ENCODE peak calls at places on chromosomes 13 and 19, in six cellular contexts. One of them, this sample, is unnamed.

GRCh38 chr19:29232315-29232852 is 19.4 kb upstream of the UQCRFS1 start:
- DNase-seq in ovary: no peak
- DNase-seq in cardiac fibroblast: no peak
- DNase-seq in epithelial cell of esophagus: no peak
- DNase-seq in stomach: no peak
- DNase-seq in naive thymus-derived CD4-positive, alpha-beta T cell: no peak
- DNase-seq in this sample: no peak

GRCh38 chr13:52749446-52749845 is 9.8 kb upstream of the CNMD start:
- DNase-seq in ovary: no peak
- DNase-seq in cardiac fibroblast: no peak
- DNase-seq in epithelial cell of esophagus: no peak
- DNase-seq in stomach: no peak
- DNase-seq in naive thymus-derived CD4-positive, alpha-beta T cell: no peak
- DNase-seq in this sample: no peak

GRCh38 chr19:56994251-56995017 is 125.4 kb upstream of the USP29 start:
- DNase-seq in ovary: peak; percentile 69
- DNase-seq in cardiac fibroblast: no peak
- DNase-seq in epithelial cell of esophagus: no peak
- DNase-seq in stomach: no peak
- DNase-seq in naive thymus-derived CD4-positive, alpha-beta T cell: no peak
- DNase-seq in this sample: no peak

GRCh38 chr19:46299004-46299509 is 2.2 kb downstream of the HIF3A start:
- DNase-seq in ovary: peak; percentile 99
- DNase-seq in cardiac fibroblast: peak; percentile 93
- DNase-seq in epithelial cell of esophagus: peak; percentile 83
- DNase-seq in stomach: peak; percentile 99
- DNase-seq in naive thymus-derived CD4-positive, alpha-beta T cell: no peak
- DNase-seq in this sample: peak; percentile 98

GRCh38 chr19:55546822-55547614 is 1.7 kb upstream of the SBK3 start:
- DNase-seq in ovary: peak; percentile 43
- DNase-seq in cardiac fibroblast: peak; percentile 81
- DNase-seq in epithelial cell of esophagus: peak; percentile 31
- DNase-seq in stomach: peak; percentile 81
- DNase-seq in naive thymus-derived CD4-positive, alpha-beta T cell: no peak
- DNase-seq in this sample: peak; percentile 85

GRCh38 chr19:52270266-52270885 is 989 bp downstream of the ZNF766 start:
- DNase-seq in ovary: no peak
- DNase-seq in cardiac fibroblast: no peak
- DNase-seq in epithelial cell of esophagus: peak; percentile 2
- DNase-seq in stomach: no peak
- DNase-seq in naive thymus-derived CD4-positive, alpha-beta T cell: no peak
- DNase-seq in this sample: no peak

GRCh38 chr13:111184685-111185401 is 69.7 kb downstream of the ARHGEF7 start:
- DNase-seq in ovary: no peak
- DNase-seq in cardiac fibroblast: peak; percentile 71
- DNase-seq in epithelial cell of esophagus: no peak
- DNase-seq in stomach: no peak
- DNase-seq in naive thymus-derived CD4-positive, alpha-beta T cell: peak; percentile 68
- DNase-seq in this sample: no peak

GRCh38 chr19:46080561-46080960 is 39.8 kb upstream of the IGFL4 start:
- DNase-seq in ovary: no peak
- DNase-seq in cardiac fibroblast: peak; percentile 93
- DNase-seq in epithelial cell of esophagus: no peak
- DNase-seq in stomach: no peak
- DNase-seq in naive thymus-derived CD4-positive, alpha-beta T cell: no peak
- DNase-seq in this sample: no peak

GRCh38 chr13:100244431-100244830 is 155.5 kb downstream of the PCCA start:
- DNase-seq in ovary: no peak
- DNase-seq in cardiac fibroblast: peak; percentile 43
- DNase-seq in epithelial cell of esophagus: no peak
- DNase-seq in stomach: no peak
- DNase-seq in naive thymus-derived CD4-positive, alpha-beta T cell: no peak
- DNase-seq in this sample: no peak

GRCh38 chr13:21014666-21015170 is 46.7 kb downstream of the LATS2 start:
- DNase-seq in ovary: peak; percentile 57
- DNase-seq in cardiac fibroblast: peak; percentile 80
- DNase-seq in epithelial cell of esophagus: peak; percentile 24
- DNase-seq in stomach: no peak
- DNase-seq in naive thymus-derived CD4-positive, alpha-beta T cell: no peak
- DNase-seq in this sample: peak; percentile 66

GRCh38 chr13:41313117-41313516 is 2.0 kb downstream of the NAA16 start:
- DNase-seq in ovary: no peak
- DNase-seq in cardiac fibroblast: no peak
- DNase-seq in epithelial cell of esophagus: no peak
- DNase-seq in stomach: no peak
- DNase-seq in naive thymus-derived CD4-positive, alpha-beta T cell: no peak
- DNase-seq in this sample: no peak

GRCh38 chr13:25141042-25141441 is 31.0 kb downstream of the AMER2 start:
- DNase-seq in ovary: no peak
- DNase-seq in cardiac fibroblast: no peak
- DNase-seq in epithelial cell of esophagus: no peak
- DNase-seq in stomach: no peak
- DNase-seq in naive thymus-derived CD4-positive, alpha-beta T cell: no peak
- DNase-seq in this sample: no peak

GRCh38 chr19:11373166-11373884 is 1.1 kb upstream of the SWSAP1 start:
- DNase-seq in ovary: no peak
- DNase-seq in cardiac fibroblast: no peak
- DNase-seq in epithelial cell of esophagus: peak; percentile 82
- DNase-seq in stomach: peak; percentile 44
- DNase-seq in naive thymus-derived CD4-positive, alpha-beta T cell: no peak
- DNase-seq in this sample: no peak

GRCh38 chr19:38532939-38533338 is 84.8 kb downstream of the MAP4K1 start:
- DNase-seq in ovary: no peak
- DNase-seq in cardiac fibroblast: no peak
- DNase-seq in epithelial cell of esophagus: no peak
- DNase-seq in stomach: no peak
- DNase-seq in naive thymus-derived CD4-positive, alpha-beta T cell: no peak
- DNase-seq in this sample: no peak

GRCh38 chr13:98345103-98345899 is 168.2 kb upstream of the RNF113B start:
- DNase-seq in ovary: no peak
- DNase-seq in cardiac fibroblast: no peak
- DNase-seq in epithelial cell of esophagus: no peak
- DNase-seq in stomach: peak; percentile 34
- DNase-seq in naive thymus-derived CD4-positive, alpha-beta T cell: no peak
- DNase-seq in this sample: no peak

GRCh38 chr13:73056054-73056962 is 2.5 kb upstream of the KLF5 start:
- DNase-seq in ovary: no peak
- DNase-seq in cardiac fibroblast: peak; percentile 83
- DNase-seq in epithelial cell of esophagus: peak; percentile 76
- DNase-seq in stomach: no peak
- DNase-seq in naive thymus-derived CD4-positive, alpha-beta T cell: no peak
- DNase-seq in this sample: no peak

GRCh38 chr13:73849292-73849691 is 284.9 kb downstream of the KLF12 start:
- DNase-seq in ovary: no peak
- DNase-seq in cardiac fibroblast: peak; percentile 67
- DNase-seq in epithelial cell of esophagus: peak; percentile 48
- DNase-seq in stomach: no peak
- DNase-seq in naive thymus-derived CD4-positive, alpha-beta T cell: no peak
- DNase-seq in this sample: no peak

GRCh38 chr19:8334458-8335342 is 8.4 kb downstream of the KANK3 start:
- DNase-seq in ovary: no peak
- DNase-seq in cardiac fibroblast: peak; percentile 61
- DNase-seq in epithelial cell of esophagus: peak; percentile 93
- DNase-seq in stomach: peak; percentile 72
- DNase-seq in naive thymus-derived CD4-positive, alpha-beta T cell: no peak
- DNase-seq in this sample: peak; percentile 41

GRCh38 chr13:110415669-110416068 is 108.6 kb downstream of the COL4A2 start:
- DNase-seq in ovary: no peak
- DNase-seq in cardiac fibroblast: peak; percentile 59
- DNase-seq in epithelial cell of esophagus: peak; percentile 92
- DNase-seq in stomach: no peak
- DNase-seq in naive thymus-derived CD4-positive, alpha-beta T cell: no peak
- DNase-seq in this sample: no peak

GRCh38 chr19:7515471-7516226 is at the start of gene ZNF358:
- DNase-seq in ovary: peak; percentile 75
- DNase-seq in cardiac fibroblast: peak; percentile 60
- DNase-seq in epithelial cell of esophagus: no peak
- DNase-seq in stomach: peak; percentile 78
- DNase-seq in naive thymus-derived CD4-positive, alpha-beta T cell: no peak
- DNase-seq in this sample: peak; percentile 85

GRCh38 chr13:94967183-94968039 is 255.1 kb upstream of the SOX21 start:
- DNase-seq in ovary: peak; percentile 24
- DNase-seq in cardiac fibroblast: no peak
- DNase-seq in epithelial cell of esophagus: peak; percentile 23
- DNase-seq in stomach: peak; percentile 29
- DNase-seq in naive thymus-derived CD4-positive, alpha-beta T cell: no peak
- DNase-seq in this sample: no peak

GRCh38 chr19:6278740-6279619 is 795 bp downstream of the MLLT1 start:
- DNase-seq in ovary: peak; percentile 62
- DNase-seq in cardiac fibroblast: no peak
- DNase-seq in epithelial cell of esophagus: no peak
- DNase-seq in stomach: no peak
- DNase-seq in naive thymus-derived CD4-positive, alpha-beta T cell: peak; percentile 14
- DNase-seq in this sample: no peak

GRCh38 chr19:1151917-1152601 is 22.0 kb downstream of the SBNO2 start:
- DNase-seq in ovary: no peak
- DNase-seq in cardiac fibroblast: peak; percentile 61
- DNase-seq in epithelial cell of esophagus: no peak
- DNase-seq in stomach: no peak
- DNase-seq in naive thymus-derived CD4-positive, alpha-beta T cell: no peak
- DNase-seq in this sample: peak; percentile 52

GRCh38 chr13:76894401-76895110 is 8.4 kb upstream of the KCTD12 start:
- DNase-seq in ovary: no peak
- DNase-seq in cardiac fibroblast: no peak
- DNase-seq in epithelial cell of esophagus: peak; percentile 81
- DNase-seq in stomach: no peak
- DNase-seq in naive thymus-derived CD4-positive, alpha-beta T cell: no peak
- DNase-seq in this sample: no peak

GRCh38 chr13:99982741-99983400 is 1.3 kb downstream of the ZIC2 start:
- DNase-seq in ovary: no peak
- DNase-seq in cardiac fibroblast: no peak
- DNase-seq in epithelial cell of esophagus: no peak
- DNase-seq in stomach: no peak
- DNase-seq in naive thymus-derived CD4-positive, alpha-beta T cell: no peak
- DNase-seq in this sample: no peak

GRCh38 chr19:31329819-31330218 is 19.4 kb downstream of the TSHZ3 start:
- DNase-seq in ovary: no peak
- DNase-seq in cardiac fibroblast: no peak
- DNase-seq in epithelial cell of esophagus: no peak
- DNase-seq in stomach: no peak
- DNase-seq in naive thymus-derived CD4-positive, alpha-beta T cell: no peak
- DNase-seq in this sample: no peak

GRCh38 chr13:44487989-44488388 is 88.1 kb downstream of the TSC22D1 start:
- DNase-seq in ovary: no peak
- DNase-seq in cardiac fibroblast: no peak
- DNase-seq in epithelial cell of esophagus: no peak
- DNase-seq in stomach: no peak
- DNase-seq in naive thymus-derived CD4-positive, alpha-beta T cell: no peak
- DNase-seq in this sample: no peak

GRCh38 chr13:44489751-44490150 is 86.4 kb downstream of the TSC22D1 start:
- DNase-seq in ovary: no peak
- DNase-seq in cardiac fibroblast: no peak
- DNase-seq in epithelial cell of esophagus: peak; percentile 45
- DNase-seq in stomach: no peak
- DNase-seq in naive thymus-derived CD4-positive, alpha-beta T cell: no peak
- DNase-seq in this sample: no peak

GRCh38 chr13:44484562-44485164 is 91.5 kb downstream of the TSC22D1 start:
- DNase-seq in ovary: no peak
- DNase-seq in cardiac fibroblast: no peak
- DNase-seq in epithelial cell of esophagus: no peak
- DNase-seq in stomach: no peak
- DNase-seq in naive thymus-derived CD4-positive, alpha-beta T cell: no peak
- DNase-seq in this sample: no peak
- H3K4me3 ChIP-seq in ovary: no peak overlapping the region
- H3K4me3 ChIP-seq in cardiac fibroblast: no peak overlapping the region
- H3K4me3 ChIP-seq in epithelial cell of esophagus: no peak overlapping the region
- H3K4me3 ChIP-seq in stomach: no peak overlapping the region
- H3K4me3 ChIP-seq in naive thymus-derived CD4-positive, alpha-beta T cell: peak overlapping the region; percentile 38
- H3K4me3 ChIP-seq in this sample: peak overlapping the region; percentile 31

GRCh38 chr19:23415034-23415433 is 19.8 kb upstream of the ZNF91 start:
- DNase-seq in ovary: no peak
- DNase-seq in cardiac fibroblast: no peak
- DNase-seq in epithelial cell of esophagus: no peak
- DNase-seq in stomach: no peak
- DNase-seq in naive thymus-derived CD4-positive, alpha-beta T cell: no peak
- DNase-seq in this sample: no peak
- H3K4me3 ChIP-seq in ovary: peak overlapping the region; percentile 14
- H3K4me3 ChIP-seq in cardiac fibroblast: no peak overlapping the region
- H3K4me3 ChIP-seq in epithelial cell of esophagus: no peak overlapping the region
- H3K4me3 ChIP-seq in stomach: peak overlapping the region; percentile 38
- H3K4me3 ChIP-seq in naive thymus-derived CD4-positive, alpha-beta T cell: peak overlapping the region; percentile 40
- H3K4me3 ChIP-seq in this sample: peak overlapping the region; percentile 67

DNA sequence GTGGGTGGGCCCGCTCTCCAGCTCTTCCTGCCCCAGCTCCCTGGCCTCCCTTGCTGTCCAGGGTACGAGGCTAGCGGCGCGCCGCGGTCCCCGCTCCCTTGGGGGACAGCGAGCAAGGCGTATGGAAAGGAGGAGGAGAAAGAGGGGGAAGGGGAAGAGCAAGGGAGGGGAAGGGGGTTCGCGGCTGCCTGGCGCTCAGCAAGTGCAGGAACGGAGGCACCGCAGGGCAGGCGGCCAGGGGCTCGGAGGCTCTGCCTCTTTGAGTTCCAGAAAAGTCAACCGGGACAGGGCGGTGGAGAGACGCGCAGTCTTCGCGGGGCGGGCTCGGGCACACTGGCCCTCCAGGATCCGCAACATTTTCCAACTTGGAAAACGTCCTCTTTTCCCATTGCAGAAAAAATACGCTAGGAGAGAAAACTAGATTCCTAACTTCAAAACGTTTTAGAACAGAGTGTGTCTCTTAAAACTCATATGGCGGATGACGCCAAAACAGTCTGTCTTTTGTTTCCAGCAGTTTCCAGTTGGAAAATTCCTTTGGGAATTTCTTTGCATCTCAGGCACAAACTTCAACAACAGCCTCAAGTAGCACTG is 23.1 kb upstream of the TNFRSF19 start:
- DNase-seq in ovary: peak; percentile 46
- DNase-seq in cardiac fibroblast: peak; percentile 29
- DNase-seq in epithelial cell of esophagus: no peak
- DNase-seq in stomach: no peak
- DNase-seq in naive thymus-derived CD4-positive, alpha-beta T cell: no peak
- DNase-seq in this sample: peak; percentile 62
- H3K4me3 ChIP-seq in ovary: peak overlapping the region; percentile 40
- H3K4me3 ChIP-seq in cardiac fibroblast: peak overlapping the region; percentile 54
- H3K4me3 ChIP-seq in epithelial cell of esophagus: peak overlapping the region; percentile 40
- H3K4me3 ChIP-seq in stomach: peak overlapping the region; percentile 48
- H3K4me3 ChIP-seq in naive thymus-derived CD4-positive, alpha-beta T cell: no peak overlapping the region
- H3K4me3 ChIP-seq in this sample: peak overlapping the region; percentile 67

GRCh38 chr19:18434411-18435184 is 3.3 kb downstream of the ISYNA1 start:
- DNase-seq in ovary: peak; percentile 72
- DNase-seq in cardiac fibroblast: no peak
- DNase-seq in epithelial cell of esophagus: no peak
- DNase-seq in stomach: no peak
- DNase-seq in naive thymus-derived CD4-positive, alpha-beta T cell: no peak
- DNase-seq in this sample: no peak

GRCh38 chr19:18436651-18437478 is 1.1 kb downstream of the ISYNA1 start:
- DNase-seq in ovary: peak; percentile 93
- DNase-seq in cardiac fibroblast: peak; percentile 84
- DNase-seq in epithelial cell of esophagus: peak; percentile 54
- DNase-seq in stomach: peak; percentile 75
- DNase-seq in naive thymus-derived CD4-positive, alpha-beta T cell: peak; percentile 77
- DNase-seq in this sample: peak; percentile 82

GRCh38 chr19:18435185-18435841 is 2.6 kb downstream of the ISYNA1 start:
- DNase-seq in ovary: peak; percentile 65
- DNase-seq in cardiac fibroblast: no peak
- DNase-seq in epithelial cell of esophagus: no peak
- DNase-seq in stomach: no peak
- DNase-seq in naive thymus-derived CD4-positive, alpha-beta T cell: no peak
- DNase-seq in this sample: no peak

GRCh38 chr19:18437481-18438330 is at the start of gene ISYNA1:
- DNase-seq in ovary: peak; percentile 86
- DNase-seq in cardiac fibroblast: peak; percentile 15
- DNase-seq in epithelial cell of esophagus: peak; percentile 41
- DNase-seq in stomach: peak; percentile 62
- DNase-seq in naive thymus-derived CD4-positive, alpha-beta T cell: peak; percentile 34
- DNase-seq in this sample: peak; percentile 67

GRCh38 chr19:18435848-18436631 is 1.9 kb downstream of the ISYNA1 start:
- DNase-seq in ovary: peak; percentile 65
- DNase-seq in cardiac fibroblast: no peak
- DNase-seq in epithelial cell of esophagus: peak; percentile 46
- DNase-seq in stomach: no peak
- DNase-seq in naive thymus-derived CD4-positive, alpha-beta T cell: no peak
- DNase-seq in this sample: no peak
- H3K4me3 ChIP-seq in ovary: no peak overlapping the region
- H3K4me3 ChIP-seq in cardiac fibroblast: no peak overlapping the region
- H3K4me3 ChIP-seq in epithelial cell of esophagus: no peak overlapping the region
- H3K4me3 ChIP-seq in stomach: no peak overlapping the region
- H3K4me3 ChIP-seq in naive thymus-derived CD4-positive, alpha-beta T cell: no peak overlapping the region
- H3K4me3 ChIP-seq in this sample: peak overlapping the region; percentile 84

This sample was measured in left ventricle myocardium inferior.